ENCODE peak calls at places on chromosomes 13 and 19, in ten cellular contexts. Y is spleen, T is H54, L is Peyer's patch, I is adrenal gland, H is body of pancreas, Z is sigmoid colon, S is IMR-90, G is tibial nerve, F is heart left ventricle. X is an unnamed sample.

GRCh38 chr19:12774588-12775555 is at the start of gene HOOK2:
- DNase-seq in Y (peak), T (no peak), L (peak), I (no peak), H (peak), Z (peak), S (no peak), G (peak), F (peak), X (peak)

GRCh38 chr13:46964789-46965527 is 68.1 kb upstream of the HTR2A start:
- DNase-seq in Y (no peak), T (no peak), L (no peak), I (no peak), H (no peak), Z (no peak), S (peak), G (no peak), F (no peak), X (no peak)

GRCh38 chr19:41701401-41702075 is 6.9 kb upstream of the CEACAM5 start:
- DNase-seq in Y (peak), T (peak), L (no peak), I (no peak), H (peak), Z (peak), S (no peak), G (no peak), F (no peak), X (peak)

GRCh38 chr13:50798923-50799322 is 44.6 kb downstream of the DLEU7 start:
- DNase-seq in Y (no peak), T (peak), L (no peak), I (no peak), H (no peak), Z (no peak), S (no peak), G (no peak), F (no peak), X (no peak)

GRCh38 chr19:31177230-31177629 is 172.0 kb downstream of the TSHZ3 start:
- DNase-seq in Y (no peak), T (no peak), L (no peak), I (no peak), H (no peak), Z (no peak), S (no peak), G (no peak), F (no peak), X (no peak)

GRCh38 chr19:39372047-39372802 is 18.7 kb downstream of the PAF1 start:
- DNase-seq in Y (no peak), T (peak), L (no peak), I (peak), H (peak), Z (peak), S (peak), G (peak), F (peak), X (peak)

GRCh38 chr19:35642312-35642711 is 767 bp downstream of the ETV2 start:
- DNase-seq in Y (no peak), T (no peak), L (no peak), I (no peak), H (no peak), Z (no peak), S (no peak), G (no peak), F (no peak), X (no peak)

GRCh38 chr19:52516191-52516590 is 11.3 kb upstream of the ZNF808 start:
- DNase-seq in Y (no peak), T (no peak), L (no peak), I (no peak), H (no peak), Z (no peak), S (no peak), G (no peak), F (no peak), X (no peak)

GRCh38 chr13:40181203-40181845 is 485.1 kb downstream of the FOXO1 start:
- DNase-seq in Y (no peak), T (no peak), L (no peak), I (peak), H (peak), Z (no peak), S (peak), G (no peak), F (no peak), X (no peak)

GRCh38 chr19:58380037-58380735 is 644 bp downstream of the ZNF837 start:
- DNase-seq in Y (no peak), T (no peak), L (no peak), I (no peak), H (no peak), Z (no peak), S (no peak), G (no peak), F (no peak), X (no peak)

GRCh38 chr19:18802354-18802753 is 11.2 kb upstream of the COMP start:
- DNase-seq in Y (no peak), T (no peak), L (no peak), I (no peak), H (no peak), Z (no peak), S (no peak), G (no peak), F (no peak), X (no peak)

GRCh38 chr19:52527134-52527953 is at the start of gene ZNF808:
- DNase-seq in Y (peak), T (peak), L (peak), I (peak), H (peak), Z (peak), S (peak), G (peak), F (peak), X (peak)

GRCh38 chr13:49869514-49869913 is 66.6 kb downstream of the SPRYD7 start:
- DNase-seq in Y (no peak), T (no peak), L (no peak), I (peak), H (no peak), Z (no peak), S (peak), G (peak), F (no peak), X (no peak)

GRCh38 chr13:27954406-27954851 is 14.7 kb downstream of the CDX2 start:
- DNase-seq in Y (peak), T (no peak), L (peak), I (peak), H (peak), Z (no peak), S (no peak), G (no peak), F (no peak), X (peak)

GRCh38 chr19:29393915-29394460 is 131.8 kb upstream of the VSTM2B start:
- DNase-seq in Y (no peak), T (no peak), L (no peak), I (no peak), H (no peak), Z (no peak), S (no peak), G (no peak), F (no peak), X (no peak)

GRCh38 chr19:54162884-54163283 is 3.4 kb upstream of the LENG1 start:
- DNase-seq in Y (no peak), T (no peak), L (no peak), I (no peak), H (no peak), Z (no peak), S (no peak), G (no peak), F (no peak), X (no peak)

GRCh38 chr19:31350693-31351211 is 1.5 kb upstream of the TSHZ3 start:
- DNase-seq in Y (peak), T (peak), L (peak), I (peak), H (peak), Z (no peak), S (peak), G (no peak), F (peak), X (peak)

GRCh38 chr19:51810228-51810627 is 15.3 kb downstream of the FPR3 start:
- DNase-seq in Y (no peak), T (no peak), L (no peak), I (no peak), H (no peak), Z (no peak), S (no peak), G (no peak), F (peak), X (no peak)

GRCh38 chr13:111460548-111461444 is 140.4 kb downstream of the TEX29 start:
- DNase-seq in Y (no peak), T (peak), L (peak), I (peak), H (peak), Z (peak), S (peak), G (peak), F (peak), X (peak)

GRCh38 chr13:110456550-110456949 is 105.0 kb downstream of the RAB20 start:
- DNase-seq in Y (peak), T (no peak), L (no peak), I (no peak), H (no peak), Z (peak), S (no peak), G (no peak), F (no peak), X (no peak)

GRCh38 chr13:36841411-36841810 is 22.4 kb downstream of the RFXAP start:
- DNase-seq in Y (no peak), T (no peak), L (no peak), I (no peak), H (no peak), Z (no peak), S (no peak), G (no peak), F (no peak), X (no peak)

GRCh38 chr13:42420304-42420703 is 148.4 kb downstream of the AKAP11 start:
- DNase-seq in Y (no peak), T (no peak), L (no peak), I (no peak), H (no peak), Z (no peak), S (no peak), G (no peak), F (no peak), X (no peak)

GRCh38 chr13:41546372-41547252 is 89.3 kb downstream of the RGCC start:
- DNase-seq in Y (no peak), T (peak), L (no peak), I (no peak), H (no peak), Z (no peak), S (peak), G (no peak), F (no peak), X (no peak)

GRCh38 chr19:58544591-58545285 is 874 bp downstream of the TRIM28 start:
- DNase-seq in Y (no peak), T (no peak), L (no peak), I (peak), H (no peak), Z (peak), S (peak), G (no peak), F (peak), X (no peak)

DNA sequence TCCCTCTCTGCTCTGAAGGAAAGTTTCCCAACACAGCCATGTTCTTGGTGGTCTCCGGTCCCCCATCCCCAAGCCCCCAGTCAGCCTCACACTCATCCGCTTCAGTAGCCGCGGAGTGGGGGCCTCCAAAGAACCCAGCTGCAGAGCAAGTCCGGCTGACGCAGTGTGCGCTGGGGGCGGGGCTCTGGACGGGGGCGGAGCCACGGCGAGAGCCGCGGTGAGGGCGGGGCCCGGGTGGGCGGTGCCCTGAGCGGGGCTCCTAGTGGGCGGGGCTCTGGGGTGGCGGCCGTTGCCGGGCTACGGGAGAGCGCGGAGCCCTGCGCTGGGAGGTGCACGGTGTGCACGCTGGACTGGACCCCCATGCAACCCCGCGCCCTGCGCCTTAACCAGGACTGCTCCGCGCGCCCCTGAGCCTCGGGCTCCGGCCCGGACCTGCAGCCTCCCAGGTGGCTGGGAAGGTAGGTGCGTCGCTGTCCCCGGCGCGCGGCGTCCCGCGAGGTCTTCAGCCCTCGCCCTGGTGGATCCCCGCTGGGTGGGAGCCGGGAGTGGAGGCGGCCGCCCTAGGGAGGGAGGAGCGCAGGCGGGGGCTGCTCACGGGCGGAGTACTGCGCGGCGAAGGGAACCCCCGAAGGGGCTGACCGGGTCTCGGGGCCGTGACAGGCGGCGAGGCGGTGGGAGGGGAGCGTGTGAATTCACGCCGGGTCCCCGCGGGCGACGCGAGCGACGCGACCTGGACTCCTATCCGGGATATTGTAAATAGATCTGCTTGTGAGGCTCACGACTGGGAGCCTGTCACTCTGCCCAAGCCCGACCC is 9.1 kb downstream of the TNFRSF19 start:
- DNase-seq in Y (peak), T (peak), L (peak), I (peak), H (peak), Z (peak), S (peak), G (peak), F (peak), X (peak)
- TF ChIP-seq POLR2A in Y (no peak), T (no peak), L (no peak), I (peak), H (peak), Z (peak), S (peak), G (peak), F (no peak), X (no peak)

GRCh38 chr19:1046117-1046626 is 6.3 kb downstream of the ABCA7 start:
- DNase-seq in Y (no peak), T (no peak), L (no peak), I (no peak), H (no peak), Z (no peak), S (no peak), G (no peak), F (no peak), X (no peak)

GRCh38 chr19:1046836-1047695 is 7.2 kb downstream of the ABCA7 start:
- DNase-seq in Y (no peak), T (no peak), L (peak), I (no peak), H (no peak), Z (no peak), S (no peak), G (no peak), F (no peak), X (peak)

GRCh38 chr19:1042689-1043511 is 3.0 kb downstream of the ABCA7 start:
- DNase-seq in Y (peak), T (no peak), L (peak), I (no peak), H (no peak), Z (no peak), S (no peak), G (no peak), F (no peak), X (peak)

GRCh38 chr19:1047696-1048147 is 7.8 kb downstream of the ABCA7 start:
- DNase-seq in Y (no peak), T (no peak), L (peak), I (no peak), H (no peak), Z (no peak), S (no peak), G (no peak), F (no peak), X (peak)

DNA sequence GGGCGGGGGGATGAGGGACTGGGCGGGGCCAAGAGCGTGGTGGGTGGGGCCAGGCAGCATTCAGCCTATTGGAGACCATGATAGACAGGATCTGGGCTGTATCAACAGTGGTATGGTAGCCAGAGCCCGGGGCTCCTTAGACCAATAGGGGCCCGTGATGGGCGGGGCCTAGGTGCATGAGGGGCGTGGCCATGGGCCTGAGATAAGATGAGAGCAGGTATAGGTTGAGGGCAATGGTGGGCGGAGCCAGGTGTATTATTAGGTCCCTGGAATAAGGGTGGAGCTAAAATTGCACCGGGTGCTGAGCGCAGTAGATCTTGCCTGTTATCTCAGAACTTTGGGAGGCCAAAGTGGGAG is 5.3 kb downstream of the ABCA7 start:
- DNase-seq in Y (no peak), T (peak), L (peak), I (no peak), H (no peak), Z (no peak), S (no peak), G (no peak), F (no peak), X (peak)
- TF ChIP-seq POLR2A in Y (no peak), T (no peak), L (no peak), I (no peak), H (no peak), Z (no peak), S (no peak), G (no peak), F (no peak), X (no peak)

DNA sequence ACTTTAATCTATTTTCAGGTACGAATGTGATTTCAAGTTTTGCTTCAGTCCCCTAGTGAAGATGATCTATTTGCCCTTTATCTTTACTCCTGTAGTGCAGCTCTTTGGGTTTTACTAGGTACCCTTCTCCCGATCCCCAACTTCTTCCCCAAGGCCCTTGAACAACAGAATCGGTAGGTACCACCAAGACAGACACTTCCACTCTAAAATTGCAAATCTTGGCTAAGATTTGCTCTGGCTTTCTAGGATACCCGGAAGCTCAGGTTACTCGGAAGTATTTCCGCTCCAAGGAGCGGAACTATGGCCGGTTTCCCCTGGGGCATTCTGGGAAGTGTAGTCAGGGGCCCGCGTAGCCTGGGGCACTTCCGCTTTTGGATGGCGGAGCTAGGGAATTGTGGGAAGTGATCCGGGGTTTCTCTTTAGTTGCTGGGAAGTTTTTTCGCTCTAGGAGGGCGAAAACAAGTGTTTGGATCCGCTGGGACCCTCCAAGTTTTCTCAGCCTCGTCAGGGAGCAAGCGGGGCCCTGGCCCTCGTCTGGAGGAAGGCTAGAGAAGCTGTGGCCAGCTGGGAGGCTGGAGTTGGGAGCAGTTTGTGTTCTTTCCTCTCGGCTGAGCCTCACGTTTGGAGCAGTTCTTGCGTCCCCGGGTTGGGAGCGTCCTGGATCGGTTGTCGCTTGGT is 5.1 kb upstream of the ZNF227 start:
- DNase-seq in Y (peak), T (peak), L (peak), I (peak), H (peak), Z (peak), S (peak), G (peak), F (peak), X (peak)
- TF ChIP-seq POLR2A in Y (no peak), T (peak), L (no peak), I (peak), H (peak), Z (no peak), S (no peak), G (no peak), F (no peak), X (no peak)

GRCh38 chr19:17127671-17128070 is 52.1 kb downstream of the MYO9B start:
- DNase-seq in Y (no peak), T (no peak), L (no peak), I (no peak), H (no peak), Z (no peak), S (no peak), G (no peak), F (no peak), X (no peak)

GRCh38 chr19:17125052-17125727 is 49.6 kb downstream of the MYO9B start:
- DNase-seq in Y (no peak), T (no peak), L (no peak), I (no peak), H (no peak), Z (no peak), S (peak), G (no peak), F (no peak), X (no peak)

GRCh38 chr19:17128403-17128802 is 52.8 kb downstream of the MYO9B start:
- DNase-seq in Y (peak), T (no peak), L (no peak), I (peak), H (no peak), Z (no peak), S (no peak), G (no peak), F (no peak), X (no peak)

GRCh38 chr19:17124025-17124424 is 48.4 kb downstream of the MYO9B start:
- DNase-seq in Y (no peak), T (no peak), L (no peak), I (no peak), H (no peak), Z (no peak), S (no peak), G (no peak), F (no peak), X (no peak)

DNA sequence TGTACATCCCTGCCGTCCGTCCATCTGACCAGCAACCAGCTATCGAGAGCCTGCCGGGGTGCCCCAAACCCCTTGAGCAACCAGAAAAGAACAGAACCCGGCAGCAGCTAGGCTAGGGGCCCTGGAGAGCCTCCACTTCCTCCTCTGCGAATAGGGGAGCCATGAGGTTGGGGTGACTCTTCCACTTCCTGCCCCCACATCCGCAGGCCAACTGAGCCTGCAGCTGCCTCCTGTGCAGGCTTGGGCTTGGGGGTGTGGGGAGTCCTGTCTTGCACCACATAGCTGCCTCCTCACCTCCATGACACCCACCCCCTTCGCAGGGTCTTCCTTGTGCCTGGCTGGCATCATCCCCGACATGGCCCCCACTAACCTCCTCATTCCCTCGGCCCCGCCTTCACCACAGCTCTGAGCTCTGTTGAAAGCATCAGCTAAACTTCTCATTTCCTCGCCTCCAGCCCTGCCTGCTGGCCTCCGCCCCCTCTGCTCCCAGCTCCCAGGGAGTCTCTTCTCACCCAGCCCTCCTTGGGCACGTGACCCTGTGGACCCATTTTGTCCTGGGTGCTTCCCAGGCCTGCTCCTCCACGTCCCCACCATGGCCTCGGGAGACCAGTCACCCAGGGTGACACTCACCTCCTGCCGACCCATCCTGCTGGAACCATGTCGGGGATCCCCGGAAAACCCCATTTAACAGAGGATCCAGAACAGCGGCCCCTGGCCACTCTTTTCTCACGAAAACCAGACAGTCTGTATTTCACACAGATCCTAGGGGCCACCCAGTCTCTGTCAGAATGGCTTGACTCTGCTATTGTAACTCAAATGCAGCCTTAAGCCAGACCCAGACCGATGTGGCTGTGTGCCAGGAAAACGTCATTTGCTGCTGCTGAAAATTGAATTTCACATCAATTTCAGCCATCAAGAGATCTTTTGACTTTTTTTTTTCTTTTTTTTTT is 50.4 kb downstream of the MYO9B start:
- DNase-seq in Y (peak), T (no peak), L (no peak), I (peak), H (peak), Z (peak), S (peak), G (peak), F (peak), X (peak)
- TF ChIP-seq POLR2A in Y (no peak), T (no peak), L (no peak), I (no peak), H (no peak), Z (no peak), S (no peak), G (no peak), F (no peak), X (peak)

GRCh38 chr19:38317104-38317612 is 1.4 kb upstream of the YIF1B start:
- DNase-seq in Y (peak), T (no peak), L (no peak), I (peak), H (no peak), Z (no peak), S (no peak), G (no peak), F (no peak), X (no peak)
- TF ChIP-seq POLR2A in Y (no peak), T (no peak), L (no peak), I (no peak), H (no peak), Z (no peak), S (no peak), G (no peak), F (no peak), X (peak)